ENCODE peak calls at places on chromosomes 1 and 21, in nine cellular contexts. S is activated gamma-delta T cell treated with anti-CD3 and anti-CD28 coated beads, Interleukin-2, amount 50 U/mL, for 16 hours; B is heart left ventricle; Q is NCI-H1092 treated with DMSO at 0.1 percent for 48 hours; D is HFF-Myc; A is cardiac fibroblast; V is T1000; Z is IMR-90; K is adipocyte. H is an unnamed sample.

GRCh38 chr1:6419803-6420593 is at the start of gene HES2:
- DNase-seq in S (no peak), B (no peak), Q (no peak), D (no peak), A (no peak), V (no peak), Z (no peak), K (peak), H (no peak)

GRCh38 chr1:93722081-93723031 is 40.7 kb upstream of the BCAR3 start:
- DNase-seq in S (no peak), B (peak), Q (no peak), D (no peak), A (peak), V (no peak), Z (no peak), K (no peak), H (no peak)

GRCh38 chr1:89489037-89489729 is 35.4 kb upstream of the LRRC8B start:
- DNase-seq in S (no peak), B (no peak), Q (no peak), D (no peak), A (peak), V (no peak), Z (peak), K (peak), H (no peak)

GRCh38 chr1:193070395-193070753 is 11.0 kb downstream of the RO60 start:
- DNase-seq in S (no peak), B (no peak), Q (no peak), D (no peak), A (no peak), V (no peak), Z (no peak), K (no peak), H (no peak)

GRCh38 chr21:43188712-43189151 is 19.9 kb downstream of the CRYAA start:
- DNase-seq in S (no peak), B (peak), Q (peak), D (no peak), A (no peak), V (no peak), Z (no peak), K (no peak), H (no peak)

GRCh38 chr21:42073140-42074099 is 2.3 kb downstream of the UMODL1 start:
- DNase-seq in S (no peak), B (no peak), Q (no peak), D (no peak), A (no peak), V (no peak), Z (no peak), K (no peak), H (no peak)

GRCh38 chr1:119323216-119323982 is 45.2 kb upstream of the HAO2 start:
- DNase-seq in S (no peak), B (no peak), Q (no peak), D (no peak), A (no peak), V (no peak), Z (no peak), K (no peak), H (no peak)

GRCh38 chr1:25952851-25953401 is 44.9 kb downstream of the PAFAH2 start:
- DNase-seq in S (no peak), B (peak), Q (no peak), D (no peak), A (peak), V (no peak), Z (peak), K (peak), H (no peak)

GRCh38 chr1:244712669-244713068 is 59.7 kb downstream of the DESI2 start:
- DNase-seq in S (no peak), B (no peak), Q (no peak), D (no peak), A (no peak), V (no peak), Z (no peak), K (no peak), H (no peak)

GRCh38 chr1:52424238-52424637 is 19.8 kb downstream of the PRPF38A start:
- DNase-seq in S (no peak), B (no peak), Q (no peak), D (no peak), A (peak), V (no peak), Z (peak), K (no peak), H (no peak)

GRCh38 chr1:230270185-230270939 is 155.8 kb downstream of the PGBD5 start:
- DNase-seq in S (no peak), B (no peak), Q (peak), D (no peak), A (peak), V (no peak), Z (peak), K (no peak), H (no peak)

GRCh38 chr1:9410737-9411297 is 118.1 kb downstream of the SPSB1 start:
- DNase-seq in S (no peak), B (no peak), Q (no peak), D (no peak), A (peak), V (no peak), Z (peak), K (no peak), H (no peak)

GRCh38 chr21:15437873-15438272 is 291.9 kb upstream of the USP25 start:
- DNase-seq in S (no peak), B (no peak), Q (no peak), D (peak), A (peak), V (no peak), Z (no peak), K (no peak), H (no peak)

GRCh38 chr21:42307106-42307505 is 8.1 kb downstream of the TFF3 start:
- DNase-seq in S (no peak), B (no peak), Q (peak), D (no peak), A (no peak), V (no peak), Z (no peak), K (no peak), H (no peak)

GRCh38 chr1:150875197-150876110 is 945 bp downstream of the ARNT start:
- DNase-seq in S (no peak), B (peak), Q (no peak), D (no peak), A (no peak), V (no peak), Z (no peak), K (peak), H (no peak)

GRCh38 chr21:36038701-36039497 is 21.4 kb downstream of the SETD4 start:
- DNase-seq in S (no peak), B (no peak), Q (no peak), D (no peak), A (no peak), V (no peak), Z (no peak), K (no peak), H (no peak)

GRCh38 chr1:145706282-145706681 is 886 bp downstream of the PDZK1 start:
- DNase-seq in S (no peak), B (no peak), Q (no peak), D (no peak), A (peak), V (peak), Z (peak), K (peak), H (no peak)

GRCh38 chr1:21324368-21325137 is 34.3 kb upstream of the ECE1 start:
- DNase-seq in S (peak), B (peak), Q (no peak), D (peak), A (peak), V (peak), Z (peak), K (peak), H (no peak)

GRCh38 chr1:73452522-73452921 is 745.5 kb downstream of the LRRIQ3 start:
- DNase-seq in S (no peak), B (no peak), Q (no peak), D (no peak), A (no peak), V (no peak), Z (no peak), K (peak), H (no peak)

GRCh38 chr1:35031103-35031452 is 667 bp downstream of the ZMYM6 start:
- DNase-seq in S (peak), B (peak), Q (no peak), D (no peak), A (peak), V (peak), Z (peak), K (peak), H (peak)

GRCh38 chr1:226378071-226378470 is 29.8 kb downstream of the PARP1 start:
- DNase-seq in S (no peak), B (no peak), Q (no peak), D (no peak), A (no peak), V (no peak), Z (peak), K (no peak), H (no peak)

GRCh38 chr1:158458263-158458662 is 3.4 kb upstream of the OR10K1 start:
- DNase-seq in S (no peak), B (no peak), Q (no peak), D (no peak), A (no peak), V (no peak), Z (no peak), K (no peak), H (no peak)

GRCh38 chr1:13967707-13968106 is 267.7 kb downstream of the PRDM2 start:
- DNase-seq in S (no peak), B (no peak), Q (no peak), D (no peak), A (no peak), V (no peak), Z (no peak), K (no peak), H (no peak)

GRCh38 chr1:116374340-116375164 is 1.5 kb downstream of the ATP1A1 start:
- DNase-seq in S (peak), B (no peak), Q (no peak), D (no peak), A (peak), V (no peak), Z (no peak), K (peak), H (no peak)

GRCh38 chr1:40532844-40533424 is 1.5 kb downstream of the ZNF684 start:
- DNase-seq in S (no peak), B (no peak), Q (peak), D (no peak), A (peak), V (no peak), Z (peak), K (peak), H (no peak)

GRCh38 chr1:191839891-191840290 is 318.4 kb upstream of the RGS18 start:
- DNase-seq in S (no peak), B (no peak), Q (no peak), D (no peak), A (peak), V (no peak), Z (peak), K (peak), H (no peak)

GRCh38 chr1:196502437-196502836 is 105.8 kb downstream of the KCNT2 start:
- DNase-seq in S (no peak), B (no peak), Q (no peak), D (no peak), A (no peak), V (no peak), Z (no peak), K (no peak), H (no peak)

GRCh38 chr1:68384872-68385390 is 64.8 kb downstream of the RPE65 start:
- DNase-seq in S (no peak), B (peak), Q (no peak), D (peak), A (peak), V (peak), Z (peak), K (peak), H (no peak)

GRCh38 chr1:172746091-172746949 is 87.4 kb downstream of the FASLG start:
- DNase-seq in S (no peak), B (no peak), Q (no peak), D (peak), A (peak), V (peak), Z (peak), K (peak), H (peak)